ENCODE peak calls at places on chromosomes 6 and 20, in four cellular contexts. One of them, this sample, is unnamed.

GRCh38 chr20:36575066-36575743 is 1.8 kb downstream of the TGIF2 start:
- DNase-seq in GM23338: peak; percentile 60
- DNase-seq in K562: peak; percentile 32
- DNase-seq in HCT116: no peak
- DNase-seq in this sample: peak; percentile 21

GRCh38 chr6:134147033-134147533 is 94.7 kb upstream of the SLC2A12 start:
- DNase-seq in HCT116: no peak
- DNase-seq in K562: no peak
- DNase-seq in GM23338: no peak
- DNase-seq in this sample: no peak

GRCh38 chr20:46324960-46325703 is 16.8 kb upstream of the CDH22 start:
- DNase-seq in K562: peak; percentile 43
- DNase-seq in HCT116: no peak
- DNase-seq in GM23338: peak; percentile 76
- DNase-seq in this sample: no peak

GRCh38 chr6:72621243-72622093 is at the start of gene KCNQ5:
- DNase-seq in HCT116: no peak
- DNase-seq in K562: peak; percentile 47
- DNase-seq in GM23338: peak; percentile 74
- DNase-seq in this sample: no peak

GRCh38 chr20:50259705-50260479 is 69.3 kb downstream of the CEBPB start:
- DNase-seq in K562: peak; percentile 28
- DNase-seq in HCT116: no peak
- DNase-seq in GM23338: no peak
- DNase-seq in this sample: peak; percentile 36

GRCh38 chr20:47336013-47336754 is 20.3 kb downstream of the ZMYND8 start:
- DNase-seq in GM23338: no peak
- DNase-seq in HCT116: no peak
- DNase-seq in K562: no peak
- DNase-seq in this sample: no peak

GRCh38 chr6:701215-701614 is 8.3 kb upstream of the EXOC2 start:
- DNase-seq in GM23338: no peak
- DNase-seq in K562: no peak
- DNase-seq in HCT116: no peak
- DNase-seq in this sample: no peak

GRCh38 chr6:30074331-30075093 is 1.1 kb downstream of the RNF39 start:
- DNase-seq in HCT116: no peak
- DNase-seq in GM23338: peak; percentile 78
- DNase-seq in K562: no peak
- DNase-seq in this sample: no peak

GRCh38 chr6:74289881-74290280 is 593.9 kb downstream of the CD109 start:
- DNase-seq in GM23338: no peak
- DNase-seq in K562: no peak
- DNase-seq in HCT116: no peak
- DNase-seq in this sample: no peak

GRCh38 chr6:125787791-125788190 is 3.0 kb upstream of the NCOA7 start:
- DNase-seq in GM23338: no peak
- DNase-seq in HCT116: no peak
- DNase-seq in K562: peak; percentile 21
- DNase-seq in this sample: peak; percentile 27

GRCh38 chr6:159107451-159108260 is 61.5 kb upstream of the FNDC1 start:
- DNase-seq in GM23338: no peak
- DNase-seq in K562: no peak
- DNase-seq in HCT116: no peak
- DNase-seq in this sample: no peak

GRCh38 chr6:87907521-87907920 is 140.1 kb upstream of the SPACA1 start:
- DNase-seq in HCT116: no peak
- DNase-seq in K562: no peak
- DNase-seq in GM23338: no peak
- DNase-seq in this sample: peak; percentile 45

GRCh38 chr6:14713008-14713452 is 532.8 kb upstream of the JARID2 start:
- DNase-seq in K562: no peak
- DNase-seq in HCT116: no peak
- DNase-seq in GM23338: no peak
- DNase-seq in this sample: no peak

GRCh38 chr6:125163811-125164210 is 10.2 kb downstream of the TPD52L1 start:
- DNase-seq in HCT116: no peak
- DNase-seq in GM23338: no peak
- DNase-seq in K562: no peak
- DNase-seq in this sample: no peak

DNA sequence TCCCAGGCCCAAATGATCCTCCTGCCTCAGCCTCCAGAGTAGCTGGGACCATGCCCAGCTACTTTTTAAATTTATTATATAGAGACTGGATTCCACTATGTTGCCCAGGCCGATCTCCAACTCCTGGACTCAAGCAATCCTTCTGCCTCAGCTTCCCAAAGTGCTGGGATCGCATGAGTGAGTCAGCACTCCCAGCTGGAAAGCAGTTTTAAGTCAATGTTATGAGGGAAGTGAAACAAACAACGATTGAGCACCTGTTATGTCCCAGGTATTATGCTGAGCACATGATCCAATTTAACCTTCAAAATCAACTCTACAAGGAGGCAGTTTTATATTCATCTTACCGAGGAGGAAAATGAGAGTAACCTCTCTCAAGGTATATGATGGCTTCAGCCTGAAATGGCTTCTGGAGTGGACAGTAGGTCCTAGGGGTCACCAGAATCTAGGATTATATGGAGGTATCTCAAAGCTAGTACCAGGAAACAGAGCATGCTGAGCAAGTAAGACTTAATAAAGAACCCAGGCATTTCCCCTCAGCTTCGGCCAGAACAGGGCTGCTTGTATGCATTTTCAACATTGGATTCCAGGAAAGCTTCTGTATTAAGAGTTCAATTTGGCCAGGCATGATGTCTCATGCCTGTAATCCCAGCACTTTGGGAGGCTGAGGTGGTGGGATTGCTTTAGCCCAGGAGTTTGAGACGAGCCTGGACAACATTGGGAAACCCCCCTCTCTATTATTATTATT is 55.0 kb downstream of the EDN1 start:
- DNase-seq in K562: no peak
- DNase-seq in GM23338: no peak
- DNase-seq in HCT116: no peak
- DNase-seq in this sample: no peak
- TF ChIP-seq REST in K562: no peak
- TF ChIP-seq REST in GM23338: no peak
- TF ChIP-seq REST in HCT116: no peak
- TF ChIP-seq REST in this sample: no peak

DNA sequence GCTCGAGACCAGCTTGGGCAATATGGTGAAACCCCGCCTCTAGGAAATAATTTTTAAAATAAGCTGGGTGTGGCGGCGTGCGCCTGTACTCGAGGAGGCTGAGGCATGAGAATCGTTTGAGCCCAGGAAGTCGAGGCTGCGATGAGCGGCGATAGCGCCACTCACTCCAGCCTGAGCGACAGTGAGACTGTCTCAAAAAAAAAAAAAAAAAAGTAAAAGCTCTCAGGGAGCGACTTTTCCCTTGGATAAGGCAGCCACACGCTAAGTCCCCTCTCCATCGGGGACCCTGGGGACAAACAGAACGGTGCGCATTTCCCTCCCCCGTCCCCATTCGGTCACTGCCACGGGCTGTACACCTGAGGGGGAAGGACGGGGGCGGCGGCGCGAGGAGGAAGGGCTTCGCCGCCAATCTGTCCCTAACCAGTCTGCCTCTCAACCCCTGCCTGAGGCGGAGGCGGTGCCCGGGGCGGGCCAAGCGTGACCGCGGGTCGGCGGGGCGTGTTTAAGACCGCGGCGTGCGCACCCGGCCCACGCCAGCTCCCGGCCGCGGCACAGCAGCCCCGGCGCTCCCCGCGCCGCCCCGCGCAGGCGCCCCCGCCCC is at the start of gene GMPR:
- DNase-seq in GM23338: peak; percentile 45
- DNase-seq in K562: peak; percentile 96
- DNase-seq in HCT116: peak; percentile 65
- DNase-seq in this sample: peak; percentile 53
- H3K27me3 ChIP-seq in GM23338: peaks cover 45% of the 10 kb centered on the region
- H3K27me3 ChIP-seq in K562: no peaks in the 10 kb centered on the region
- H3K27me3 ChIP-seq in HCT116: no peaks in the 10 kb centered on the region
- H3K27me3 ChIP-seq in this sample: peaks cover 31% of the 10 kb centered on the region

DNA sequence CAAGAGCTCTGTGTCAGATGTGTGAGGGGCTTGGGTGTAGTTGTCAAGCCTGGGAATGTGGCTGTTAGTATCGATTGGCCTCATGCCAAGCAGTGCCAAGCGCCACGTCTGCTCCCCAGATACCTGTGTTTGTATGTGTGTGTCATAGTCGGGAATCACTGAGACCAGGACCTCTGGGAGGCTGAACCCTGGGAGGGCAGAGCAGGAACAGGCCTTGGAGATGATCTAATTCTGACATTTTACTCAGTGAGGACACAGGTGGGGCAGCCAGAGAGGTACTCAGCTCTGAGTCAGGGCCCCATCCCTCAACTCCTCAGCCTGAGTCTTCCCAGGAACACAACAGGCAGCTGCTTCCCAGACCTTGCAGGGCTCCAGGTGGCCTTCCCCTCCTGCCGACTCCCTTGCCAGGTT is 51.2 kb upstream of the FANCE start:
- DNase-seq in K562: no peak
- DNase-seq in GM23338: no peak
- DNase-seq in HCT116: peak; percentile 79
- DNase-seq in this sample: no peak
- H3K27ac ChIP-seq in K562: no peak overlapping the region
- H3K27ac ChIP-seq in GM23338: no peak overlapping the region
- H3K27ac ChIP-seq in HCT116: peak overlapping the region; percentile 50
- H3K27ac ChIP-seq in this sample: no peak overlapping the region

DNA sequence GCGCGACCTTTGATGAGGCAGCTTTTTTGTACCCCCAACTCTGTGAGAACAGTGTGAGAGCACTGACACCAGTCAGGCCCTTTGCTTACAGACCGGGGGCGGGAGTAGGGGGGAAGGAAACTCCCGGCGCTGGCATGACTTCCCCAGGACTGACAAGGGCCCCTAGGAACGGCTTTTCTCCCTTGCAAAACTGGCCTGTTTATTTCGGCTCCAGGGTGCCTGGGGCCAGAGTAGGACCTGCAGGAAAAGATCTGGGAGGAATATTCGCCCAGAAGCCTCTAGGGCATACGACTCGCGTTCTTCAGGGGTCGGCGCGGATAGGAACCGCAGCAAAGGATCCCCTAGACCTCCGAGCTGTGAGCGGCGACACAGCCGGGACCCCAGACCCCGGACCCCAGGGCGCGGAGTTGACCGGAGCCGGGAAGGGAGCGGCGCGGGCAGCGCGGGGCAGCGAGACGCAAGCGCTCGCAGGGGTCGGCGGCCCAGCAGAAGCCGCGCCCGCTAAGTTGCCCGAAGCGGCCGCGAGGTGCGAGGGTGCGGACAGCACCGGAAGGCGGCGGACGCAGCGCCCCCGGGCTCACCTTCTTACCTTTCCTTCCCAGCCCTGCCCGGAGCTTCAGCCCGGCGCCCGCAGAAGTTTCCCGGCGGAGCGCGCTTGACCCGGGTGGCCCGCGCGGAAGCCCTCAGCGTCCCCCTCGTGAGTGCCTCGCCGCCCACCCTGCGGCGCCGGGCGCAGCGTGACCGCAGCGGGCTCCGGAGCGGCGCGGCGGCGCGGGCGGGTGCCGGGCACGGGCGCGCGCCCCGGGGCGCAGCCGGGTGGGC is at the start of gene POPDC3:
- DNase-seq in HCT116: no peak
- DNase-seq in GM23338: peak; percentile 82
- DNase-seq in K562: no peak
- DNase-seq in this sample: no peak
- TF ChIP-seq REST in HCT116: no peak
- TF ChIP-seq REST in GM23338: no peak
- TF ChIP-seq REST in K562: no peak
- TF ChIP-seq REST in this sample: no peak

GRCh38 chr20:11015440-11015839 is 341.6 kb upstream of the JAG1 start:
- DNase-seq in HCT116: no peak
- DNase-seq in GM23338: no peak
- DNase-seq in K562: no peak
- DNase-seq in this sample: no peak

GRCh38 chr20:11013801-11014200 is 340.0 kb upstream of the JAG1 start:
- DNase-seq in GM23338: no peak
- DNase-seq in K562: no peak
- DNase-seq in HCT116: no peak
- DNase-seq in this sample: no peak

GRCh38 chr20:11012975-11013374 is 339.2 kb upstream of the JAG1 start:
- DNase-seq in K562: no peak
- DNase-seq in HCT116: no peak
- DNase-seq in GM23338: no peak
- DNase-seq in this sample: no peak

GRCh38 chr20:11008444-11008843 is 334.6 kb upstream of the JAG1 start:
- DNase-seq in GM23338: no peak
- DNase-seq in HCT116: no peak
- DNase-seq in K562: no peak
- DNase-seq in this sample: no peak

GRCh38 chr20:11011653-11012052 is 337.9 kb upstream of the JAG1 start:
- DNase-seq in HCT116: no peak
- DNase-seq in GM23338: no peak
- DNase-seq in K562: no peak
- DNase-seq in this sample: no peak
- H3K27me3 ChIP-seq in HCT116: no peaks in the 10 kb centered on the region
- H3K27me3 ChIP-seq in GM23338: no peaks in the 10 kb centered on the region
- H3K27me3 ChIP-seq in K562: no peaks in the 10 kb centered on the region
- H3K27me3 ChIP-seq in this sample: no peaks in the 10 kb centered on the region

DNA sequence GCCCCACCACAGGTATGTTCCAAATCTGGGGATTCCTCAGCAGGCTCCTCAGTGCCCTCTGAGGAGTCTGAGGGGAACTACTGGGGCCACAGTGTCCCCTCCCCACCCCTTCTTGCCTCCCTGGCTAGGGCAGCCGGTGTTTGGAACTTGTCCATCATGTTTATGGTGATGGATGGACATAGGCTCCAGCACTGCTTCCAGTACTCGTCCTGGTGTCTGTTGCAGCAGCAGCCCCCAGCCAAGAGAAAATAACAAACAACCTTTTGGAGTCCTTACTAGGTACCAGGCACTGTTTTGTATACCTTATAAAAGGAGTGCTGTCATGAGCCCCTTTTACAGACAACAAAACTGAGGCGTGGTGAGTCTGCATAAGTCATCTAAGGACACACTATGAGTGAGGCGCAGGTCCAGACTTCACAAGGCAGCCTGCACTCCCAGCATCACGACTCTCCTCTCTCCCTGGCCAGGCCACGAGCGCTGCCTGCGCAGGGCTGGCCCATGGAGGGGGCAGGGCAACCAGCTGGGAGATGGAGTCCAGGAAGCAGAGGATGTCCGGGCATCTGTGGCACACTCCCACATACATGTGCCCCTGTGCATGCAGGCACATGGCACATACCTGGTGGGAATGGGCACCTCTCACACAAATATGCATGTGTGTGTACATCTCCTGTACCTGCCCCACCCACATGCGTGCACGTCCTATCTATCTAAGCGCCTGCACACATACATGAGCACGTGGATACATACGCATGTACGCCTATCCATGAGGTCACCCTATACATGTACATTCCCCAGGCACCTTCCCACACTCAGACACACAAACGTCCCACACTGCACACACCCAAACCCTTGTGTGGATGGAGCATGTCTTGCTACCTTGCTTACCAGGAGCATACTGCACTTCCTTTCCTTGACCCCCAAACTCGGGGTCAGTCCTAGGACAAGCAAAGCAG is 152.7 kb downstream of the VEGFA start:
- DNase-seq in GM23338: no peak
- DNase-seq in K562: no peak
- DNase-seq in HCT116: no peak
- DNase-seq in this sample: no peak
- H3K27ac ChIP-seq in GM23338: no peak overlapping the region
- H3K27ac ChIP-seq in K562: no peak overlapping the region
- H3K27ac ChIP-seq in HCT116: no peak overlapping the region
- H3K27ac ChIP-seq in this sample: no peak overlapping the region

This sample was measured in HL-60.